ENCODE peak calls at places on chromosome 12, in four cellular contexts. Q is pancreas, D is uterus, S is neuronal stem cell. T is an unnamed sample.

GRCh38 chr12:109795023-109795422 is 38.2 kb downstream of the TRPV4 start:
- DNase-seq in Q (no peak), D (no peak), S (no peak), T (no peak)

GRCh38 chr12:125382896-125383295 is 317.7 kb downstream of the AACS start:
- DNase-seq in Q (no peak), D (no peak), S (no peak), T (no peak)

GRCh38 chr12:114306646-114307045 is 99.3 kb downstream of the TBX5 start:
- DNase-seq in Q (no peak), D (no peak), S (no peak), T (no peak)

GRCh38 chr12:115439008-115439601 is 755.1 kb upstream of the TBX3 start:
- DNase-seq in Q (no peak), D (no peak), S (no peak), T (no peak)

GRCh38 chr12:121857322-121858246 is 1.1 kb downstream of the HPD start:
- DNase-seq in Q (no peak), D (no peak), S (no peak), T (no peak)

GRCh38 chr12:90630006-90630405 is 325.0 kb downstream of the CCER1 start:
- DNase-seq in Q (no peak), D (no peak), S (no peak), T (no peak)

GRCh38 chr12:98329589-98329988 is 185.8 kb upstream of the TMPO start:
- DNase-seq in Q (no peak), D (no peak), S (no peak), T (no peak)

GRCh38 chr12:80269953-80270552 is 170.7 kb downstream of the OTOGL start:
- DNase-seq in Q (no peak), D (no peak), S (peak), T (no peak)

GRCh38 chr12:78306236-78306635 is 475.5 kb downstream of the NAV3 start:
- DNase-seq in Q (no peak), D (no peak), S (no peak), T (no peak)

GRCh38 chr12:4112734-4113396 is 160.7 kb upstream of the CCND2 start:
- DNase-seq in Q (no peak), D (no peak), S (no peak), T (no peak)

GRCh38 chr12:132510111-132510724 is 20.3 kb downstream of the FBRSL1 start:
- DNase-seq in Q (no peak), D (no peak), S (no peak), T (no peak)

GRCh38 chr12:94427520-94428381 is 31.9 kb downstream of the CEP83 start:
- DNase-seq in Q (peak), D (peak), S (no peak), T (no peak)

T was measured in coronary artery.